ENCODE peak calls at places on chromosomes 13 and 19, in nine cellular contexts. G is sigmoid colon, Z is ovary, D is mammary epithelial cell, K is BJ, Y is Peyer's patch, A is astrocyte, F is upper lobe of right lung, O is SK-N-SH. L is an unnamed sample.

GRCh38 chr13:27375686-27376326 is 48.6 kb upstream of the GTF3A start:
- DNase-seq in D (peak), O (peak), Y (peak), Z (peak), F (no peak), K (no peak), A (peak), G (peak), L (peak)

GRCh38 chr13:28320884-28321574 is 173.9 kb downstream of the FLT1 start:
- DNase-seq in A (no peak), D (no peak), Z (no peak), K (no peak), F (no peak), Y (no peak), O (no peak), G (no peak), L (no peak)

GRCh38 chr19:14410054-14410774 is 8.9 kb downstream of the DDX39A start:
- DNase-seq in K (no peak), D (no peak), Y (peak), F (no peak), A (no peak), O (no peak), G (no peak), Z (no peak), L (peak)

GRCh38 chr19:39449116-39449797 is 3.9 kb downstream of the SUPT5H start:
- DNase-seq in Y (no peak), D (no peak), Z (no peak), A (no peak), O (no peak), F (no peak), G (no peak), K (no peak), L (no peak)

GRCh38 chr13:52968074-52968700 is 60.4 kb upstream of the OLFM4 start:
- DNase-seq in D (peak), K (no peak), F (peak), O (peak), Z (peak), G (peak), Y (peak), A (peak), L (peak)

GRCh38 chr19:50368649-50369570 is 3.5 kb upstream of the NAPSA start:
- DNase-seq in G (peak), F (peak), Y (peak), K (peak), O (peak), Z (peak), D (peak), A (peak), L (peak)

GRCh38 chr19:2282062-2282861 is at the start of gene PEAK3:
- DNase-seq in D (no peak), A (peak), F (peak), Z (peak), G (peak), K (no peak), Y (peak), O (peak), L (no peak)

GRCh38 chr13:44157614-44158013 is 216.0 kb upstream of the SERP2 start:
- DNase-seq in F (no peak), D (no peak), Z (no peak), G (no peak), Y (no peak), K (no peak), O (no peak), A (no peak), L (no peak)

GRCh38 chr13:89163081-89163480 is 1491.9 kb downstream of the SLITRK5 start:
- DNase-seq in G (no peak), O (peak), F (no peak), Z (no peak), Y (no peak), A (no peak), D (no peak), K (no peak), L (no peak)

GRCh38 chr13:97974773-97975172 is 21.3 kb downstream of the IPO5 start:
- DNase-seq in Y (no peak), G (no peak), Z (no peak), D (no peak), O (no peak), A (no peak), K (no peak), F (no peak), L (no peak)

GRCh38 chr19:55644842-55645511 is 1.5 kb downstream of the ZNF581 start:
- DNase-seq in K (no peak), Y (peak), O (peak), G (no peak), D (no peak), Z (peak), A (no peak), F (no peak), L (no peak)

GRCh38 chr19:36973021-36973843 is 57.1 kb downstream of the ZNF568 start:
- DNase-seq in G (peak), A (peak), Z (peak), O (peak), D (peak), K (peak), Y (peak), F (peak), L (peak)

GRCh38 chr13:66506979-66507378 is 723.2 kb downstream of the PCDH9 start:
- DNase-seq in O (no peak), D (no peak), Z (no peak), K (no peak), Y (no peak), F (no peak), A (no peak), G (no peak), L (no peak)

GRCh38 chr13:45185286-45185685 is 15.6 kb downstream of the KCTD4 start:
- DNase-seq in O (no peak), Z (no peak), G (no peak), Y (no peak), K (no peak), F (no peak), D (no peak), A (no peak), L (no peak)

GRCh38 chr13:106534844-106535551 is 464 bp downstream of the EFNB2 start:
- DNase-seq in Y (no peak), K (no peak), G (peak), A (peak), D (peak), Z (peak), F (peak), O (no peak), L (peak)

GRCh38 chr19:54507824-54508223 is 5.2 kb downstream of the LAIR2 start:
- DNase-seq in Y (no peak), F (no peak), O (no peak), D (no peak), G (no peak), K (no peak), A (no peak), Z (no peak), L (no peak)

GRCh38 chr13:113152894-113153809 is 5.3 kb upstream of the PROZ start:
- DNase-seq in A (peak), F (peak), K (no peak), G (peak), O (peak), Y (peak), D (no peak), Z (peak), L (peak)

DNA sequence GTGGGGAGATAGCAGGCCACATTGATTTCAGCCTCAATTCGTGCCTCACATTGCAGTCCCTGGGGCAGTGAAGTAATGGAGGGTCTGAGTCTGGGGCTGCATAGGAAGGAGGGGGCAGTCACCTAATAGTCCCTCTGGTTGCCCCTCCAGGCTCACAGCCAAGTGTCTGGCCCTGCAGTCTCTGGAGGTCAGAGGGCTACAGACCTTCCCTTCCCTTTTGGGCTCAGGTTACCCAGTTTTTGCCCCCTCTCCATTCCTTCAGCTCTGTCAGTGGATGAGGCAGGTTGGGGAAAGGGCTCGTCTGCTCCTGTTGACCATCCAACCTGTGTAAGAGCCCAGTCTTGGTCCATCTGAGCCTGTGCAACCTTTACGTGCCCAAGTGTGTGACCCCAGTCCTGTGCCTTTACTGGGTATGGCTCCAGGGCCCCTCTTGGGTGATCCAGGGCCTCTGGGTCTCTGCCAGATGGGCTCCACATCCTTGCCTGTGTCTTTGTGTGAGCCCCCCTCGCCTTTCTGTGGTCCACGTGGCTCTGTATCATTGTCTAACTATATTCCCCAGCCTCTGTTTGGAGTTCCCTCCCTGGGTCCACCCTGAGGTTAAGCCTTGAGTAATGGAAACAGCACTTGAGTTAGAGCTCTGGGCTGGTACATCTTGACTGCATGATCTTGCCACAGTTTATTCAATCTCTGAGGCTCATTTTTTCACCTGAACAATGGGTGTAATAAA is 13.1 kb downstream of the CIC start:
- DNase-seq in Y (no peak), A (peak), D (no peak), G (peak), O (no peak), Z (peak), F (no peak), K (no peak), L (no peak)
- H3K4me3 ChIP-seq in Y (no peak), A (peak), D (no peak), G (no peak), O (peak), Z (no peak), F (no peak), K (no peak), L (no peak)

GRCh38 chr19:17755533-17755885 is 4.2 kb downstream of the FCHO1 start:
- DNase-seq in Z (no peak), O (peak), K (no peak), G (no peak), F (no peak), Y (no peak), D (no peak), A (no peak), L (no peak)

GRCh38 chr19:17755977-17756670 is 4.8 kb downstream of the FCHO1 start:
- DNase-seq in F (no peak), O (peak), Z (no peak), D (no peak), G (no peak), Y (peak), A (peak), K (no peak), L (peak)

GRCh38 chr19:17753976-17754375 is 2.7 kb downstream of the FCHO1 start:
- DNase-seq in Z (no peak), O (no peak), A (no peak), D (no peak), K (no peak), F (no peak), Y (no peak), G (no peak), L (no peak)

GRCh38 chr19:17752865-17753639 is 1.8 kb downstream of the FCHO1 start:
- DNase-seq in K (no peak), F (no peak), Z (no peak), Y (no peak), G (no peak), A (no peak), D (no peak), O (no peak), L (no peak)

DNA sequence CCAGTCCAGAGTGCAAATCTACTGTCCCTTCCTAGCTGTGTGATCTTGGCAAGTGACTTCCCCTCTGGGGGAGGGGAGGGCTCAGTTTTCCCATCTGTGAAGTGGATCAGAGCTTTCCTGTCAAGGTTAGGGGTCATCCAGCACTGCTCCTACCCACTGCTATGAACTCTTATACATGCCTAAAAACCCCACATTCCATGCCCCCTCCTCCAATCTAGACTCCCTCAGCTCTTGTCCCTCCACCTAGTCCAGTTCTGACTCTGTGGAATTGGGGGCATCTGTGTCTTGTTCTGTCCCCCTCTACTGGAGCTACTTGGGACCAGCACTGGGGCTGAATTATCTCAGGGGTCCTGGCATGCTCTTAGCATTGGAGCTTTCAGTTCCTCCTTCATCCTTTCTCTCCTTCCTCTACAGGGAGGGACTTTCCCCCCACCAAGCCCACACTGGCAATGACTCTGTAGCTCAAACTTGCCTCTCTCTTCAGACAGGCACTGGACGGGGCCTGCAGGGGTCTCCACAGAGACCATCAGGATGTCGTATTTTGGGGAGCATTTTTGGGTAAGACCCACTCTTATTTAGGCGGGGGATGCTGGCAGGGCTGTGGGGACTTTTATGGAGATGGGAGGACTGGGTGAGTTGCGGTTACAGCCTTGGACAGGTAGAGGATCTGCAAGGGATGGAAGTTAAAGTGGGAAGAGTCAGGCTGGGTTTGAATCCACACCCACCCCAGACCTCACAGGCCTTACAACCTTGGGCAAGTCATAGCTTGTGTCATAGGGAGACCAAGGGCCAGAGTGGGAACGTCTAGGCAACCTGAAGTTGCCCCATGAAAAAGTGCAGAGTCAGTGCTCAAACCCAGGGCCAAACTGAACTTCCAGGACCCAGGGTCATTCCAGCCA is 3.6 kb downstream of the FCHO1 start:
- DNase-seq in D (no peak), K (no peak), F (no peak), O (no peak), G (no peak), Z (no peak), Y (peak), A (no peak), L (no peak)
- TF ChIP-seq CTCF in D (no peak), K (no peak), F (no peak), O (no peak), G (no peak), Z (no peak), Y (no peak), A (no peak), L (no peak)

GRCh38 chr13:30862707-30863106 is 43.4 kb upstream of the MEDAG start:
- DNase-seq in Y (no peak), A (peak), G (peak), K (no peak), F (peak), D (no peak), O (no peak), Z (peak), L (no peak)
- H3K4me3 ChIP-seq in Y (no peak), A (no peak), G (no peak), K (no peak), F (no peak), D (no peak), O (no peak), Z (no peak), L (no peak)

DNA sequence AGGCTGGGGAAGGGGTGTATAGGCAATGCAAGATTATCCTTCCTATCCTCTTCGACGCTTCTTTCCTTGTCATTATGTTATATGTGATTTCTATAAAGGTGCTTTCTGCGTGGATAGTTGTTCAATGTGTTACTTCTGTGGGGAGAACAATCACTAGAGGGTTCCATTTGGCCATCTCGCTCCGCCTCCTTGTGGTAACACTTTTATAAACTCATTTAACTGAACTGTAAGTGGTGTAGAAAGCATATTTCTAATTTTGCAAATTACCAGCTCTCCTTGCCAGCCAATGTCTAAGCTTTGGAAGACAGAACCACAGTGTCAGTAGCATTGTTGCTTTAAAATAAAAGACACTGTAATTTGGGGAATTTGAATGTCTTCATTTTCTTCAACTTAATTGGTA is 1093.7 kb upstream of the MIR17HG start:
- DNase-seq in Z (no peak), D (no peak), A (no peak), K (no peak), Y (no peak), G (no peak), O (no peak), F (no peak), L (no peak)
- TF ChIP-seq CTCF in Z (no peak), D (no peak), A (no peak), K (no peak), Y (no peak), G (no peak), O (no peak), F (no peak), L (no peak)

GRCh38 chr19:47035495-47036232 is 12.8 kb downstream of the TMEM160 start:
- DNase-seq in Y (peak), D (peak), A (peak), G (peak), Z (peak), F (peak), K (peak), O (peak), L (peak)
- H3K4me3 ChIP-seq in Y (peak), D (peak), A (peak), G (peak), Z (peak), F (peak), K (peak), O (peak), L (peak)

GRCh38 chr13:48514776-48515175 is 18.1 kb downstream of the RCBTB2 start:
- DNase-seq in O (no peak), G (no peak), Y (no peak), F (no peak), K (no peak), Z (no peak), A (no peak), D (no peak), L (no peak)

GRCh38 chr13:48511621-48512232 is 21.2 kb downstream of the RCBTB2 start:
- DNase-seq in Z (no peak), Y (no peak), O (no peak), D (no peak), A (no peak), K (no peak), G (no peak), F (no peak), L (no peak)

GRCh38 chr13:48518083-48518482 is 14.8 kb downstream of the RCBTB2 start:
- DNase-seq in G (no peak), A (no peak), D (no peak), O (no peak), Y (no peak), Z (no peak), F (no peak), K (no peak), L (no peak)

GRCh38 chr13:48515732-48516131 is 17.1 kb downstream of the RCBTB2 start:
- DNase-seq in D (no peak), K (no peak), G (no peak), Y (no peak), Z (no peak), F (no peak), O (no peak), A (no peak), L (no peak)
- TF ChIP-seq CTCF in D (no peak), K (no peak), G (no peak), Y (no peak), Z (no peak), F (no peak), O (no peak), A (no peak), L (no peak)

DNA sequence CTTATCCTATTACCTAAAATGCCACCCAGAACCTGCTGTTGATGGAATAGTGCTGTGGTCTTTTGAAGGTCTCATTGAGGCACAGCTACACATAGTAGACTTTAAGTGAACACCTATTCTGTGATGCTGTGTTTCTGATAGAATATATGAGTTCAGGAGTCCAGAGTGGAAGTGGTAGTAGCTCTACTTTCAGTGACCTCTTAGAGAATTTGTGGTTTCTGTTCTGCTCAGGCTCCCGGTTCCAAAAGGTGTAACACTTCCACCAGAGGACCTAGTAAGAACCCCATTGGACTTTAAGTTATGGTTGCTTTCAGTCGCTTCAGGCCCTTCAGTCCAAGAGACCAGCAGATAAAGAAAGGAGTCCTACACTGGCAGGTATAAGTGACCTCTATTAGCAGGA is 11.4 kb upstream of the MYCBP2 start:
- DNase-seq in G (no peak), K (no peak), O (no peak), F (no peak), Z (no peak), A (no peak), D (no peak), Y (no peak), L (no peak)
- H3K4me3 ChIP-seq in G (no peak), K (no peak), O (no peak), F (no peak), Z (no peak), A (no peak), D (no peak), Y (no peak), L (no peak)

GRCh38 chr13:20534038-20534608 is 8.5 kb upstream of the CRYL1 start:
- DNase-seq in Y (no peak), D (no peak), K (no peak), Z (no peak), F (no peak), O (no peak), A (no peak), G (no peak), L (no peak)

GRCh38 chr13:20536992-20537391 is 11.3 kb upstream of the CRYL1 start:
- DNase-seq in G (no peak), D (no peak), O (no peak), Y (no peak), Z (no peak), K (no peak), A (no peak), F (no peak), L (no peak)
- TF ChIP-seq CTCF in G (no peak), D (no peak), O (no peak), Y (no peak), Z (no peak), K (no peak), A (no peak), F (no peak), L (no peak)

GRCh38 chr19:9936151-9937000 is at the start of gene OLFM2:
- DNase-seq in O (peak), G (no peak), D (no peak), K (no peak), Z (peak), Y (no peak), A (no peak), F (no peak), L (peak)
- H3K4me3 ChIP-seq in O (peak), G (no peak), D (no peak), K (peak), Z (peak), Y (peak), A (no peak), F (peak), L (peak)

GRCh38 chr13:99085846-99086148 is 107.9 kb upstream of the DOCK9 start:
- DNase-seq in O (no peak), D (no peak), Y (no peak), G (no peak), F (no peak), Z (peak), A (no peak), K (no peak), L (no peak)

GRCh38 chr13:99087954-99088491 is 110.2 kb upstream of the DOCK9 start:
- DNase-seq in F (peak), Z (no peak), K (no peak), G (no peak), D (no peak), O (peak), A (no peak), Y (no peak), L (no peak)

GRCh38 chr13:99086869-99087129 is 108.9 kb upstream of the DOCK9 start:
- DNase-seq in G (peak), Z (peak), K (no peak), D (peak), F (peak), Y (peak), A (peak), O (no peak), L (peak)

GRCh38 chr13:99086149-99086868 is 108.4 kb upstream of the DOCK9 start:
- DNase-seq in F (peak), A (peak), Y (peak), K (no peak), Z (peak), G (peak), O (peak), D (peak), L (peak)

GRCh38 chr13:99087130-99087953 is 109.5 kb upstream of the DOCK9 start:
- DNase-seq in K (peak), Y (peak), D (peak), O (peak), F (peak), Z (peak), A (peak), G (peak), L (peak)
- TF ChIP-seq CTCF in K (peak), Y (peak), D (no peak), O (no peak), F (peak), Z (peak), A (no peak), G (peak), L (no peak)

L was measured in pancreas.